ENCODE peak calls at places on chromosome 5, in five cellular contexts. One of them, this sample, is unnamed.

GRCh38 chr5:6572825-6573380 is 59.9 kb downstream of the NSUN2 start:
- DNase-seq in caudate nucleus: no peak
- DNase-seq in CD4-positive, alpha-beta T cell: no peak
- DNase-seq in anterior cingulate cortex: no peak
- DNase-seq in DND-41: no peak
- DNase-seq in this sample: no peak

GRCh38 chr5:171913987-171914273 is 92.5 kb downstream of the FBXW11 start:
- DNase-seq in caudate nucleus: no peak
- DNase-seq in CD4-positive, alpha-beta T cell: no peak
- DNase-seq in anterior cingulate cortex: no peak
- DNase-seq in DND-41: no peak
- DNase-seq in this sample: no peak

GRCh38 chr5:78526049-78526525 is 122.5 kb downstream of the LHFPL2 start:
- DNase-seq in caudate nucleus: no peak
- DNase-seq in CD4-positive, alpha-beta T cell: no peak
- DNase-seq in anterior cingulate cortex: no peak
- DNase-seq in DND-41: no peak
- DNase-seq in this sample: no peak

GRCh38 chr5:43193171-43193951 is 1.3 kb downstream of the NIM1K start:
- DNase-seq in caudate nucleus: no peak
- DNase-seq in CD4-positive, alpha-beta T cell: no peak
- DNase-seq in anterior cingulate cortex: peak
- DNase-seq in DND-41: no peak
- DNase-seq in this sample: no peak

GRCh38 chr5:133461796-133462516 is 150.4 kb downstream of the FSTL4 start:
- DNase-seq in caudate nucleus: no peak
- DNase-seq in CD4-positive, alpha-beta T cell: no peak
- DNase-seq in anterior cingulate cortex: no peak
- DNase-seq in DND-41: no peak
- DNase-seq in this sample: no peak

GRCh38 chr5:178257650-178258049 is 25.0 kb upstream of the PHYKPL start:
- DNase-seq in caudate nucleus: no peak
- DNase-seq in CD4-positive, alpha-beta T cell: no peak
- DNase-seq in anterior cingulate cortex: no peak
- DNase-seq in DND-41: no peak
- DNase-seq in this sample: no peak

GRCh38 chr5:163619273-163619672 is 113.9 kb downstream of the MAT2B start:
- DNase-seq in caudate nucleus: no peak
- DNase-seq in CD4-positive, alpha-beta T cell: no peak
- DNase-seq in anterior cingulate cortex: no peak
- DNase-seq in DND-41: no peak
- DNase-seq in this sample: no peak

GRCh38 chr5:74434124-74434899 is 206.2 kb downstream of the ENC1 start:
- DNase-seq in caudate nucleus: no peak
- DNase-seq in CD4-positive, alpha-beta T cell: no peak
- DNase-seq in anterior cingulate cortex: no peak
- DNase-seq in DND-41: no peak
- DNase-seq in this sample: no peak

GRCh38 chr5:94901071-94901979 is 282.9 kb downstream of the SLF1 start:
- DNase-seq in caudate nucleus: no peak
- DNase-seq in CD4-positive, alpha-beta T cell: no peak
- DNase-seq in anterior cingulate cortex: no peak
- DNase-seq in DND-41: no peak
- DNase-seq in this sample: no peak

GRCh38 chr5:13250450-13251291 is 693.8 kb downstream of the DNAH5 start:
- DNase-seq in caudate nucleus: no peak
- DNase-seq in CD4-positive, alpha-beta T cell: no peak
- DNase-seq in anterior cingulate cortex: no peak
- DNase-seq in DND-41: no peak
- DNase-seq in this sample: peak

GRCh38 chr5:133051117-133051546 is 681 bp upstream of the HSPA4 start:
- DNase-seq in caudate nucleus: no peak
- DNase-seq in CD4-positive, alpha-beta T cell: no peak
- DNase-seq in anterior cingulate cortex: no peak
- DNase-seq in DND-41: no peak
- DNase-seq in this sample: peak

GRCh38 chr5:92378961-92379611 is 996.0 kb upstream of the ARRDC3 start:
- DNase-seq in caudate nucleus: no peak
- DNase-seq in CD4-positive, alpha-beta T cell: no peak
- DNase-seq in anterior cingulate cortex: no peak
- DNase-seq in DND-41: no peak
- DNase-seq in this sample: no peak

GRCh38 chr5:82018462-82018861 is 46.6 kb downstream of the ATG10 start:
- DNase-seq in caudate nucleus: no peak
- DNase-seq in CD4-positive, alpha-beta T cell: no peak
- DNase-seq in anterior cingulate cortex: no peak
- DNase-seq in DND-41: no peak
- DNase-seq in this sample: peak

GRCh38 chr5:175712681-175713085 is 54.8 kb downstream of the HRH2 start:
- DNase-seq in caudate nucleus: no peak
- DNase-seq in CD4-positive, alpha-beta T cell: no peak
- DNase-seq in anterior cingulate cortex: no peak
- DNase-seq in DND-41: no peak
- DNase-seq in this sample: no peak

GRCh38 chr5:139451176-139451575 is 11.4 kb downstream of the ECSCR start:
- DNase-seq in caudate nucleus: no peak
- DNase-seq in CD4-positive, alpha-beta T cell: no peak
- DNase-seq in anterior cingulate cortex: no peak
- DNase-seq in DND-41: no peak
- DNase-seq in this sample: no peak

GRCh38 chr5:101278011-101278687 is 375.1 kb upstream of the ST8SIA4 start:
- DNase-seq in caudate nucleus: no peak
- DNase-seq in CD4-positive, alpha-beta T cell: no peak
- DNase-seq in anterior cingulate cortex: no peak
- DNase-seq in DND-41: no peak
- DNase-seq in this sample: no peak

GRCh38 chr5:142977363-142978051 is 207.3 kb downstream of the ARHGAP26 start:
- DNase-seq in caudate nucleus: no peak
- DNase-seq in CD4-positive, alpha-beta T cell: peak
- DNase-seq in anterior cingulate cortex: no peak
- DNase-seq in DND-41: peak
- DNase-seq in this sample: no peak

GRCh38 chr5:110087829-110088228 is 398.1 kb downstream of the MAN2A1 start:
- DNase-seq in caudate nucleus: no peak
- DNase-seq in CD4-positive, alpha-beta T cell: no peak
- DNase-seq in anterior cingulate cortex: no peak
- DNase-seq in DND-41: no peak
- DNase-seq in this sample: no peak

GRCh38 chr5:153960269-153961215 is 78.2 kb downstream of the FAM114A2 start:
- DNase-seq in caudate nucleus: no peak
- DNase-seq in CD4-positive, alpha-beta T cell: no peak
- DNase-seq in anterior cingulate cortex: no peak
- DNase-seq in DND-41: peak
- DNase-seq in this sample: no peak

GRCh38 chr5:55985181-55985580 is 9.6 kb downstream of the IL6ST start:
- DNase-seq in caudate nucleus: no peak
- DNase-seq in CD4-positive, alpha-beta T cell: no peak
- DNase-seq in anterior cingulate cortex: no peak
- DNase-seq in DND-41: no peak
- DNase-seq in this sample: no peak

GRCh38 chr5:40045429-40045828 is 620.6 kb upstream of the DAB2 start:
- DNase-seq in caudate nucleus: no peak
- DNase-seq in CD4-positive, alpha-beta T cell: no peak
- DNase-seq in anterior cingulate cortex: no peak
- DNase-seq in DND-41: no peak
- DNase-seq in this sample: no peak

GRCh38 chr5:77643654-77644404 is 5.3 kb upstream of the OTP start:
- DNase-seq in caudate nucleus: no peak
- DNase-seq in CD4-positive, alpha-beta T cell: no peak
- DNase-seq in anterior cingulate cortex: no peak
- DNase-seq in DND-41: no peak
- DNase-seq in this sample: no peak

GRCh38 chr5:130885027-130885426 is 280.0 kb downstream of the HINT1 start:
- DNase-seq in caudate nucleus: no peak
- DNase-seq in CD4-positive, alpha-beta T cell: no peak
- DNase-seq in anterior cingulate cortex: no peak
- DNase-seq in DND-41: no peak
- DNase-seq in this sample: no peak

GRCh38 chr5:180137401-180138213 is 66.0 kb upstream of the RNF130 start:
- DNase-seq in caudate nucleus: no peak
- DNase-seq in CD4-positive, alpha-beta T cell: no peak
- DNase-seq in anterior cingulate cortex: no peak
- DNase-seq in DND-41: no peak
- DNase-seq in this sample: peak

GRCh38 chr5:110105692-110106091 is 416.0 kb downstream of the MAN2A1 start:
- DNase-seq in caudate nucleus: no peak
- DNase-seq in CD4-positive, alpha-beta T cell: no peak
- DNase-seq in anterior cingulate cortex: no peak
- DNase-seq in DND-41: no peak
- DNase-seq in this sample: no peak

GRCh38 chr5:52757991-52758390 is 29.7 kb upstream of the ITGA1 start:
- DNase-seq in caudate nucleus: no peak
- DNase-seq in CD4-positive, alpha-beta T cell: no peak
- DNase-seq in anterior cingulate cortex: no peak
- DNase-seq in DND-41: no peak
- DNase-seq in this sample: no peak

GRCh38 chr5:59693492-59693891 is 200.0 kb downstream of the PDE4D start:
- DNase-seq in caudate nucleus: no peak
- DNase-seq in CD4-positive, alpha-beta T cell: no peak
- DNase-seq in anterior cingulate cortex: no peak
- DNase-seq in DND-41: no peak
- DNase-seq in this sample: no peak

GRCh38 chr5:139430015-139430414 is 9.3 kb downstream of the DNAJC18 start:
- DNase-seq in caudate nucleus: no peak
- DNase-seq in CD4-positive, alpha-beta T cell: no peak
- DNase-seq in anterior cingulate cortex: no peak
- DNase-seq in DND-41: no peak
- DNase-seq in this sample: no peak

GRCh38 chr5:6745706-6746217 is 32.5 kb downstream of the TENT4A start:
- DNase-seq in caudate nucleus: no peak
- DNase-seq in CD4-positive, alpha-beta T cell: no peak
- DNase-seq in anterior cingulate cortex: no peak
- DNase-seq in DND-41: no peak
- DNase-seq in this sample: peak

GRCh38 chr5:54861212-54861894 is 124.0 kb downstream of the ESM1 start:
- DNase-seq in caudate nucleus: no peak
- DNase-seq in CD4-positive, alpha-beta T cell: no peak
- DNase-seq in anterior cingulate cortex: no peak
- DNase-seq in DND-41: no peak
- DNase-seq in this sample: no peak

GRCh38 chr5:134075102-134075501 is 39.4 kb upstream of the TCF7 start:
- DNase-seq in caudate nucleus: no peak
- DNase-seq in CD4-positive, alpha-beta T cell: no peak
- DNase-seq in anterior cingulate cortex: no peak
- DNase-seq in DND-41: no peak
- DNase-seq in this sample: no peak

GRCh38 chr5:19880859-19881436 is 107.1 kb downstream of the CDH18 start:
- DNase-seq in caudate nucleus: no peak
- DNase-seq in CD4-positive, alpha-beta T cell: no peak
- DNase-seq in anterior cingulate cortex: no peak
- DNase-seq in DND-41: no peak
- DNase-seq in this sample: no peak

GRCh38 chr5:95701074-95701473 is 18.3 kb upstream of the SPATA9 start:
- DNase-seq in caudate nucleus: no peak
- DNase-seq in CD4-positive, alpha-beta T cell: no peak
- DNase-seq in anterior cingulate cortex: no peak
- DNase-seq in DND-41: no peak
- DNase-seq in this sample: no peak

GRCh38 chr5:178711572-178711971 is 18.9 kb downstream of the ZNF354A start:
- DNase-seq in caudate nucleus: no peak
- DNase-seq in CD4-positive, alpha-beta T cell: no peak
- DNase-seq in anterior cingulate cortex: no peak
- DNase-seq in DND-41: no peak
- DNase-seq in this sample: no peak

GRCh38 chr5:8332666-8333444 is 463.9 kb downstream of the MTRR start:
- DNase-seq in caudate nucleus: no peak
- DNase-seq in CD4-positive, alpha-beta T cell: no peak
- DNase-seq in anterior cingulate cortex: no peak
- DNase-seq in DND-41: no peak
- DNase-seq in this sample: no peak

GRCh38 chr5:112614986-112615385 is 122.7 kb upstream of the APC start:
- DNase-seq in caudate nucleus: no peak
- DNase-seq in CD4-positive, alpha-beta T cell: no peak
- DNase-seq in anterior cingulate cortex: no peak
- DNase-seq in DND-41: no peak
- DNase-seq in this sample: no peak

GRCh38 chr5:170745481-170746061 is 38.0 kb upstream of the GABRP start:
- DNase-seq in caudate nucleus: no peak
- DNase-seq in CD4-positive, alpha-beta T cell: no peak
- DNase-seq in anterior cingulate cortex: no peak
- DNase-seq in DND-41: no peak
- DNase-seq in this sample: no peak

GRCh38 chr5:176733586-176734262 is 76.6 kb upstream of the UNC5A start:
- DNase-seq in caudate nucleus: no peak
- DNase-seq in CD4-positive, alpha-beta T cell: no peak
- DNase-seq in anterior cingulate cortex: no peak
- DNase-seq in DND-41: no peak
- DNase-seq in this sample: no peak

This sample was measured in D341Med.